ENCODE peak calls at places on chromosomes 6 and 20, in ten cellular contexts. One of them, this sample, is unnamed.

GRCh38 chr20:408843-409696 is 971 bp downstream of the RBCK1 start:
- DNase-seq in naive thymus-derived CD4-positive, alpha-beta T cell: peak
- DNase-seq in T-helper 2 cell: no peak
- DNase-seq in anterior cingulate cortex: no peak
- DNase-seq in kidney epithelial cell: no peak
- DNase-seq in CD4-positive, CD25-positive, alpha-beta regulatory T cell: peak
- DNase-seq in NCI-H1105: no peak
- DNase-seq in MM.1S: no peak
- DNase-seq in Caki2: no peak
- DNase-seq in EL: peak
- DNase-seq in this sample: no peak

GRCh38 chr6:142329486-142330113 is 27.8 kb downstream of the ADGRG6 start:
- DNase-seq in kidney epithelial cell: no peak
- DNase-seq in NCI-H1105: no peak
- DNase-seq in naive thymus-derived CD4-positive, alpha-beta T cell: no peak
- DNase-seq in Caki2: no peak
- DNase-seq in T-helper 2 cell: no peak
- DNase-seq in CD4-positive, CD25-positive, alpha-beta regulatory T cell: no peak
- DNase-seq in MM.1S: no peak
- DNase-seq in anterior cingulate cortex: no peak
- DNase-seq in EL: no peak
- DNase-seq in this sample: no peak

GRCh38 chr6:51934098-51934497 is 153.3 kb downstream of the PKHD1 start:
- DNase-seq in MM.1S: peak
- DNase-seq in anterior cingulate cortex: no peak
- DNase-seq in Caki2: no peak
- DNase-seq in NCI-H1105: no peak
- DNase-seq in CD4-positive, CD25-positive, alpha-beta regulatory T cell: no peak
- DNase-seq in EL: peak
- DNase-seq in naive thymus-derived CD4-positive, alpha-beta T cell: no peak
- DNase-seq in kidney epithelial cell: no peak
- DNase-seq in T-helper 2 cell: no peak
- DNase-seq in this sample: no peak

GRCh38 chr6:160010067-160010466 is 41.2 kb downstream of the IGF2R start:
- DNase-seq in MM.1S: no peak
- DNase-seq in NCI-H1105: no peak
- DNase-seq in kidney epithelial cell: no peak
- DNase-seq in naive thymus-derived CD4-positive, alpha-beta T cell: no peak
- DNase-seq in EL: peak
- DNase-seq in Caki2: no peak
- DNase-seq in T-helper 2 cell: no peak
- DNase-seq in CD4-positive, CD25-positive, alpha-beta regulatory T cell: no peak
- DNase-seq in anterior cingulate cortex: no peak
- DNase-seq in this sample: no peak

GRCh38 chr20:46752639-46753235 is 43.3 kb downstream of the SLC2A10 start:
- DNase-seq in EL: peak
- DNase-seq in naive thymus-derived CD4-positive, alpha-beta T cell: peak
- DNase-seq in anterior cingulate cortex: peak
- DNase-seq in T-helper 2 cell: peak
- DNase-seq in Caki2: peak
- DNase-seq in kidney epithelial cell: no peak
- DNase-seq in MM.1S: peak
- DNase-seq in CD4-positive, CD25-positive, alpha-beta regulatory T cell: peak
- DNase-seq in NCI-H1105: peak
- DNase-seq in this sample: peak

GRCh38 chr6:16927205-16927604 is 165.9 kb upstream of the ATXN1 start:
- DNase-seq in Caki2: no peak
- DNase-seq in CD4-positive, CD25-positive, alpha-beta regulatory T cell: no peak
- DNase-seq in kidney epithelial cell: no peak
- DNase-seq in MM.1S: no peak
- DNase-seq in naive thymus-derived CD4-positive, alpha-beta T cell: no peak
- DNase-seq in EL: no peak
- DNase-seq in anterior cingulate cortex: no peak
- DNase-seq in T-helper 2 cell: no peak
- DNase-seq in NCI-H1105: no peak
- DNase-seq in this sample: no peak

GRCh38 chr6:137799950-137800568 is 67.0 kb upstream of the TNFAIP3 start:
- DNase-seq in CD4-positive, CD25-positive, alpha-beta regulatory T cell: peak
- DNase-seq in NCI-H1105: peak
- DNase-seq in anterior cingulate cortex: no peak
- DNase-seq in T-helper 2 cell: peak
- DNase-seq in kidney epithelial cell: no peak
- DNase-seq in EL: peak
- DNase-seq in naive thymus-derived CD4-positive, alpha-beta T cell: peak
- DNase-seq in MM.1S: peak
- DNase-seq in Caki2: peak
- DNase-seq in this sample: peak

GRCh38 chr6:158853072-158853871 is 34.1 kb upstream of the EZR start:
- DNase-seq in MM.1S: peak
- DNase-seq in EL: peak
- DNase-seq in CD4-positive, CD25-positive, alpha-beta regulatory T cell: peak
- DNase-seq in kidney epithelial cell: peak
- DNase-seq in NCI-H1105: no peak
- DNase-seq in anterior cingulate cortex: no peak
- DNase-seq in naive thymus-derived CD4-positive, alpha-beta T cell: peak
- DNase-seq in T-helper 2 cell: peak
- DNase-seq in Caki2: peak
- DNase-seq in this sample: peak

GRCh38 chr20:10929023-10929422 is 255.2 kb upstream of the JAG1 start:
- DNase-seq in Caki2: no peak
- DNase-seq in T-helper 2 cell: no peak
- DNase-seq in CD4-positive, CD25-positive, alpha-beta regulatory T cell: no peak
- DNase-seq in NCI-H1105: no peak
- DNase-seq in EL: peak
- DNase-seq in naive thymus-derived CD4-positive, alpha-beta T cell: no peak
- DNase-seq in anterior cingulate cortex: no peak
- DNase-seq in kidney epithelial cell: no peak
- DNase-seq in MM.1S: no peak
- DNase-seq in this sample: no peak

GRCh38 chr6:136991614-136992013 is 53.2 kb downstream of the IL20RA start:
- DNase-seq in T-helper 2 cell: no peak
- DNase-seq in NCI-H1105: no peak
- DNase-seq in naive thymus-derived CD4-positive, alpha-beta T cell: no peak
- DNase-seq in kidney epithelial cell: no peak
- DNase-seq in MM.1S: no peak
- DNase-seq in anterior cingulate cortex: no peak
- DNase-seq in CD4-positive, CD25-positive, alpha-beta regulatory T cell: no peak
- DNase-seq in EL: no peak
- DNase-seq in Caki2: no peak
- DNase-seq in this sample: no peak

GRCh38 chr20:37442986-37443385 is 78.1 kb upstream of the NNAT start:
- DNase-seq in CD4-positive, CD25-positive, alpha-beta regulatory T cell: no peak
- DNase-seq in MM.1S: no peak
- DNase-seq in Caki2: no peak
- DNase-seq in kidney epithelial cell: no peak
- DNase-seq in anterior cingulate cortex: no peak
- DNase-seq in NCI-H1105: no peak
- DNase-seq in T-helper 2 cell: no peak
- DNase-seq in EL: no peak
- DNase-seq in naive thymus-derived CD4-positive, alpha-beta T cell: no peak
- DNase-seq in this sample: no peak

GRCh38 chr6:70353343-70353913 is 50.5 kb upstream of the COL9A1 start:
- DNase-seq in kidney epithelial cell: no peak
- DNase-seq in MM.1S: no peak
- DNase-seq in Caki2: peak
- DNase-seq in EL: no peak
- DNase-seq in NCI-H1105: no peak
- DNase-seq in T-helper 2 cell: no peak
- DNase-seq in anterior cingulate cortex: no peak
- DNase-seq in naive thymus-derived CD4-positive, alpha-beta T cell: no peak
- DNase-seq in CD4-positive, CD25-positive, alpha-beta regulatory T cell: no peak
- DNase-seq in this sample: no peak

GRCh38 chr20:61931476-61932198 is 134.0 kb downstream of the TAF4 start:
- DNase-seq in CD4-positive, CD25-positive, alpha-beta regulatory T cell: no peak
- DNase-seq in kidney epithelial cell: no peak
- DNase-seq in EL: no peak
- DNase-seq in T-helper 2 cell: no peak
- DNase-seq in NCI-H1105: no peak
- DNase-seq in MM.1S: no peak
- DNase-seq in Caki2: no peak
- DNase-seq in anterior cingulate cortex: no peak
- DNase-seq in naive thymus-derived CD4-positive, alpha-beta T cell: no peak
- DNase-seq in this sample: no peak

This sample was measured in putamen.